ENCODE peak calls at places on chromosomes 5 and 9, in nine cellular contexts. G is upper lobe of right lung, B is GM23338, D is fibroblast of lung, C is transverse colon, Z is fibroblast of mammary gland, F is lower lobe of right lung, Q is testis, N is PC-3. X is an unnamed sample.

GRCh38 chr5:59126665-59127354 is 543.9 kb downstream of the RAB3C start:
- DNase-seq in Q (no peak), D (peak; percentile 79), Z (peak; percentile 62), F (no peak), G (no peak), B (peak; percentile 41), C (no peak), N (no peak), X (peak; percentile 58)

GRCh38 chr5:109454726-109455505 is 45.1 kb upstream of the PJA2 start:
- DNase-seq in G (no peak), D (peak; percentile 38), C (no peak), B (no peak), F (no peak), Q (no peak), Z (peak; percentile 69), N (no peak), X (peak; percentile 85)

GRCh38 chr9:73039253-73039915 is 86.5 kb upstream of the ALDH1A1 start:
- DNase-seq in C (peak; percentile 22), B (no peak), D (peak; percentile 92), Z (peak; percentile 78), N (no peak), G (no peak), F (no peak), Q (peak; percentile 73), X (peak; percentile 81)

GRCh38 chr5:137231535-137231934 is 267.6 kb downstream of the SPOCK1 start:
- DNase-seq in Q (no peak), Z (peak; percentile 27), D (no peak), C (no peak), F (no peak), B (no peak), G (no peak), N (peak; percentile 69), X (peak; percentile 56)

GRCh38 chr5:101580591-101580990 is 677.5 kb upstream of the ST8SIA4 start:
- DNase-seq in Q (no peak), B (no peak), C (no peak), N (peak; percentile 34), G (no peak), D (no peak), F (no peak), Z (peak; percentile 6), X (no peak)

GRCh38 chr9:35112257-35113020 is 3.2 kb downstream of the ATOSB start:
- DNase-seq in N (peak; percentile 48), F (no peak), C (peak; percentile 40), G (no peak), Q (peak; percentile 15), B (no peak), D (peak; percentile 75), Z (peak; percentile 84), X (peak; percentile 88)

GRCh38 chr9:121434946-121435345 is 64.7 kb downstream of the GGTA1 start:
- DNase-seq in G (no peak), Q (no peak), N (no peak), F (no peak), Z (peak; percentile 79), B (no peak), D (peak; percentile 47), C (no peak), X (peak; percentile 68)

GRCh38 chr5:94711785-94712184 is 93.3 kb downstream of the SLF1 start:
- DNase-seq in C (no peak), F (no peak), B (no peak), G (no peak), D (no peak), Q (no peak), N (no peak), Z (no peak), X (no peak)

GRCh38 chr9:136845465-136846261 is 3.4 kb downstream of the AJM1 start:
- DNase-seq in Q (no peak), N (no peak), D (no peak), B (no peak), C (no peak), F (no peak), Z (no peak), G (no peak), X (no peak)

GRCh38 chr5:44242791-44243190 is 146.4 kb downstream of the FGF10 start:
- DNase-seq in Q (no peak), G (no peak), N (no peak), D (no peak), F (no peak), C (no peak), B (no peak), Z (no peak), X (no peak)

GRCh38 chr5:117245130-117245529 is 670.5 kb upstream of the SEMA6A start:
- DNase-seq in F (no peak), B (no peak), G (no peak), N (no peak), C (no peak), D (no peak), Q (no peak), Z (no peak), X (no peak)

GRCh38 chr5:78482948-78483347 is 122.5 kb downstream of the SCAMP1 start:
- DNase-seq in G (no peak), D (no peak), F (no peak), N (no peak), Q (no peak), C (peak; percentile 27), B (no peak), Z (no peak), X (no peak)

GRCh38 chr5:171893290-171893890 is 107.8 kb downstream of the SMIM23 start:
- DNase-seq in Q (no peak), B (no peak), D (peak; percentile 68), C (no peak), G (no peak), F (no peak), Z (peak; percentile 77), N (no peak), X (peak; percentile 64)

GRCh38 chr5:112210430-112211005 is 208.6 kb downstream of the EPB41L4A start:
- DNase-seq in N (peak; percentile 54), F (no peak), C (peak; percentile 39), B (peak; percentile 69), D (peak; percentile 53), Q (peak; percentile 71), G (no peak), Z (peak; percentile 48), X (peak; percentile 44)

GRCh38 chr9:98502976-98503325 is 205.8 kb downstream of the GABBR2 start:
- DNase-seq in N (no peak), B (peak; percentile 37), G (peak; percentile 76), Q (peak; percentile 30), Z (peak; percentile 39), D (peak; percentile 48), F (peak; percentile 63), C (no peak), X (peak; percentile 59)

GRCh38 chr9:137605146-137606004 is at the start of gene ARRDC1:
- DNase-seq in Z (peak; percentile 78), C (peak; percentile 96), B (peak; percentile 96), N (peak; percentile 91), F (peak; percentile 98), G (peak; percentile 98), Q (peak; percentile 93), D (peak; percentile 89), X (peak; percentile 86)

GRCh38 chr9:18149457-18150011 is 324.4 kb upstream of the ADAMTSL1 start:
- DNase-seq in Q (no peak), F (no peak), B (no peak), C (no peak), N (peak; percentile 21), Z (peak; percentile 2), D (no peak), G (no peak), X (peak; percentile 7)

GRCh38 chr9:124320062-124320973 is 62.6 kb downstream of the NEK6 start:
- DNase-seq in N (peak; percentile 68), F (peak; percentile 69), C (peak; percentile 75), D (peak; percentile 68), Z (peak; percentile 66), Q (peak; percentile 84), G (no peak), B (peak; percentile 90), X (peak; percentile 74)

GRCh38 chr5:132746592-132747063 is 598 bp upstream of the CCNI2 start:
- DNase-seq in B (peak; percentile 91), G (no peak), C (peak; percentile 66), D (peak; percentile 20), Q (peak; percentile 59), F (no peak), Z (no peak), N (no peak), X (no peak)

GRCh38 chr5:163437309-163438182 is at the start of gene CCNG1:
- DNase-seq in F (peak; percentile 96), Z (peak; percentile 95), G (peak; percentile 95), D (peak; percentile 96), C (peak; percentile 96), Q (peak; percentile 99), B (peak; percentile 99), N (peak; percentile 97), X (peak; percentile 97)
- TF ChIP-seq CTCF in F (no peak), Z (no peak), G (no peak), D (no peak), C (no peak), Q (no peak), B (no peak), N (no peak), X (peak; percentile 6)

DNA sequence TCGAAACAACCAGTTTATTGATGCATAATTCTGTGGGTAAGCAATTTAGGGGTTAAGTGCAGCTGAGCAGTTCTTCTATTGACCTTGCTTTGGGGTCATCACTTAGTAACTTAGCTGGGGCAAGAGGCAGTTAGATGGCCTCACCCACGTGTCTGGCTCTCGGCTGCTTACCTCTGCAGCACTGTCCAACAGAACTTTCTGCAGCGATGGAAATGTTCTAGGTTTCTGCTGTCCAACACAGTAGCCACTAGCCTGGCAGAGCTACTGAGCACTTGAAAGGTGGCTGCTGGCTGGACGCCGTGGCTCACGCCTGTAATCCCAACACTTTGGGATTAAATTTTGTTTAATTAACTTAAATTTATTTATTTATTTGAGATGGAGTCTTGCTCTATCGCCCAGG is 13.1 kb upstream of the URM1 start:
- DNase-seq in D (no peak), B (no peak), C (no peak), G (no peak), Q (no peak), Z (no peak), N (no peak), F (no peak), X (no peak)
- H3K4me3 ChIP-seq in D (no peak overlapping the region), B (no peak overlapping the region), C (no peak overlapping the region), G (no peak overlapping the region), Q (no peak overlapping the region), Z (no peak overlapping the region), N (no peak overlapping the region), F (no peak overlapping the region), X (no peak overlapping the region)

GRCh38 chr5:163821142-163821541 is 315.7 kb downstream of the MAT2B start:
- DNase-seq in D (no peak), Q (no peak), C (no peak), N (no peak), F (no peak), G (no peak), Z (peak; percentile 5), B (peak; percentile 54), X (no peak)
- TF ChIP-seq CTCF in D (no peak), Q (no peak), C (no peak), N (no peak), F (no peak), G (no peak), Z (no peak), B (peak; percentile 50), X (no peak)

GRCh38 chr9:102770704-102771103 is 224.4 kb upstream of the CYLC2 start:
- DNase-seq in G (no peak), D (no peak), Z (no peak), Q (no peak), B (no peak), N (no peak), F (no peak), C (no peak), X (no peak)

DNA sequence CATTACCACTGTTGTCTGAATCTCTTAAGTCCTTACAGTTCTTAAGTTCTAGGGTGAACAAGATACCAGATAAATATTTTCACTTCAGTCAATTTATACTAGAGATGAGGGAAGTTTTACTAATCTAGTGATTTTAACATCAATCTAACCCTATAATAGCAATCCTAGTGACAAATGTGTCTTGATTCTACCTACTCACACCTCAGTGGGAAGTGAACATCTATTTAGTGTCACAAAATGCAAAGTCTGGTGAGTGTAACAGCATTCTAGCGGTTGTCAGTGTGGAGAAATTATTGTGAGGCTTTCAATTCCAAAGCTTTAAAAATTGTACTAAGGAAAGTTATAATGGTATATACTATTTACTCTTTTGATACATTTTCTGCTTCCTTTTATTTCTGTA is 225.8 kb upstream of the CYLC2 start:
- DNase-seq in C (no peak), B (no peak), Q (no peak), N (no peak), F (no peak), G (no peak), Z (no peak), D (no peak), X (no peak)
- H3K4me3 ChIP-seq in C (no peak overlapping the region), B (no peak overlapping the region), Q (no peak overlapping the region), N (no peak overlapping the region), F (no peak overlapping the region), G (no peak overlapping the region), Z (no peak overlapping the region), D (no peak overlapping the region), X (no peak overlapping the region)

X was measured in fibroblast of the aortic adventitia.